ENCODE peak calls at places on chromosomes 3 and 15, in six cellular contexts. Y is GM12878, E is K562, X is HepG2, O is H1, H is GM23338. K is an unnamed sample.

GRCh38 chr3:66507631-66508260 is 6.9 kb upstream of the LRIG1 start:
- DNase-seq in H (no peak), X (no peak), Y (no peak), E (no peak), O (no peak), K (no peak)

GRCh38 chr3:103499132-103499885 is 1064.5 kb downstream of the ZPLD1 start:
- DNase-seq in E (no peak), O (no peak), X (no peak), H (no peak), Y (no peak), K (no peak)

GRCh38 chr15:81229596-81229995 is 32.9 kb downstream of the IL16 start:
- DNase-seq in E (no peak), O (no peak), X (no peak), Y (no peak), H (no peak), K (no peak)

GRCh38 chr3:171116365-171116764 is 89.8 kb upstream of the SLC2A2 start:
- DNase-seq in H (no peak), O (no peak), E (no peak), X (no peak), Y (no peak), K (no peak)

GRCh38 chr3:183697610-183698317 is at the start of gene YEATS2:
- DNase-seq in X (peak), H (peak), Y (no peak), O (peak), E (peak), K (peak)

GRCh38 chr15:99578809-99579208 is 13.0 kb downstream of the MEF2A start:
- DNase-seq in H (peak), E (peak), X (no peak), Y (no peak), O (no peak), K (no peak)

GRCh38 chr3:11618897-11619296 is 24.8 kb downstream of the VGLL4 start:
- DNase-seq in X (peak), H (no peak), O (no peak), Y (no peak), E (no peak), K (no peak)

GRCh38 chr3:77868725-77869124 is 828.8 kb downstream of the ROBO2 start:
- DNase-seq in O (no peak), X (no peak), Y (no peak), H (no peak), E (no peak), K (no peak)

GRCh38 chr3:120503727-120504616 is 53.2 kb upstream of the FSTL1 start:
- DNase-seq in O (peak), Y (no peak), E (no peak), X (no peak), H (peak), K (peak)

GRCh38 chr3:197364410-197365071 is 66.1 kb upstream of the DLG1 start:
- DNase-seq in X (peak), O (no peak), E (no peak), Y (no peak), H (no peak), K (no peak)

GRCh38 chr3:150059729-150060128 is 89.0 kb upstream of the PFN2 start:
- DNase-seq in H (no peak), Y (no peak), X (no peak), O (no peak), E (no peak), K (no peak)

GRCh38 chr3:52865994-52866393 is 31.2 kb upstream of the MUSTN1 start:
- DNase-seq in E (no peak), X (no peak), Y (no peak), O (no peak), H (no peak), K (no peak)

GRCh38 chr15:40943764-40944365 is 9.4 kb upstream of the CHAC1 start:
- DNase-seq in H (no peak), Y (no peak), E (no peak), X (no peak), O (no peak), K (no peak)

GRCh38 chr3:39108309-39108708 is 829 bp downstream of the TTC21A start:
- DNase-seq in O (no peak), Y (peak), H (no peak), X (no peak), E (no peak), K (no peak)

GRCh38 chr3:154792828-154793227 is 287.3 kb upstream of the MME start:
- DNase-seq in O (no peak), H (no peak), X (no peak), Y (no peak), E (no peak), K (no peak)

GRCh38 chr3:183085634-183086390 is 13.5 kb downstream of the MCCC1 start:
- DNase-seq in H (peak), O (peak), Y (no peak), X (no peak), E (peak), K (peak)

GRCh38 chr15:57727031-57727430 is 20.5 kb downstream of the POLR2M start:
- DNase-seq in O (no peak), H (no peak), X (no peak), Y (no peak), E (no peak), K (no peak)

GRCh38 chr15:49096090-49096750 is 50.0 kb upstream of the SECISBP2L start:
- DNase-seq in O (no peak), H (no peak), E (peak), X (peak), Y (no peak), K (no peak)

GRCh38 chr3:185420762-185421161 is 57.8 kb downstream of the MAP3K13 start:
- DNase-seq in X (no peak), Y (peak), O (no peak), E (no peak), H (no peak), K (no peak)

GRCh38 chr3:45055032-45055410 is 28.9 kb downstream of the CLEC3B start:
- DNase-seq in X (no peak), H (no peak), O (no peak), E (no peak), Y (no peak), K (no peak)

GRCh38 chr3:105976211-105976610 is 107.4 kb upstream of the CBLB start:
- DNase-seq in X (no peak), O (no peak), H (no peak), Y (no peak), E (no peak), K (no peak)

GRCh38 chr3:16896820-16897219 is 12.1 kb downstream of the PLCL2 start:
- DNase-seq in E (no peak), X (no peak), Y (no peak), H (no peak), O (no peak), K (no peak)

GRCh38 chr3:115164374-115165221 is 17.5 kb upstream of the ZBTB20 start:
- DNase-seq in H (no peak), O (no peak), E (no peak), Y (no peak), X (no peak), K (no peak)

GRCh38 chr3:119550090-119550910 is 9.1 kb downstream of the CD80 start:
- DNase-seq in Y (no peak), E (no peak), O (no peak), H (no peak), X (no peak), K (no peak)

GRCh38 chr3:183560607-183561006 is 5.1 kb upstream of the KLHL6 start:
- DNase-seq in Y (no peak), X (no peak), O (no peak), H (peak), E (peak), K (no peak)

GRCh38 chr3:188482929-188483328 is 329.0 kb downstream of the LPP start:
- DNase-seq in H (no peak), E (no peak), Y (no peak), X (no peak), O (no peak), K (no peak)
- TF ChIP-seq CREB1 in H (no peak), E (no peak), Y (no peak), X (no peak), O (no peak), K (no peak)

GRCh38 chr3:101303836-101304235 is 16.5 kb downstream of the IMPG2 start:
- DNase-seq in E (no peak), H (no peak), X (no peak), Y (no peak), O (no peak), K (no peak)
- TF ChIP-seq CREB1 in E (no peak), H (no peak), X (no peak), Y (no peak), O (no peak), K (no peak)

GRCh38 chr3:54822206-54822605 is 105.7 kb downstream of the LRTM1 start:
- DNase-seq in E (no peak), Y (no peak), H (no peak), X (no peak), O (no peak), K (no peak)
- TF ChIP-seq CREB1 in E (no peak), Y (no peak), H (no peak), X (no peak), O (no peak), K (no peak)

DNA sequence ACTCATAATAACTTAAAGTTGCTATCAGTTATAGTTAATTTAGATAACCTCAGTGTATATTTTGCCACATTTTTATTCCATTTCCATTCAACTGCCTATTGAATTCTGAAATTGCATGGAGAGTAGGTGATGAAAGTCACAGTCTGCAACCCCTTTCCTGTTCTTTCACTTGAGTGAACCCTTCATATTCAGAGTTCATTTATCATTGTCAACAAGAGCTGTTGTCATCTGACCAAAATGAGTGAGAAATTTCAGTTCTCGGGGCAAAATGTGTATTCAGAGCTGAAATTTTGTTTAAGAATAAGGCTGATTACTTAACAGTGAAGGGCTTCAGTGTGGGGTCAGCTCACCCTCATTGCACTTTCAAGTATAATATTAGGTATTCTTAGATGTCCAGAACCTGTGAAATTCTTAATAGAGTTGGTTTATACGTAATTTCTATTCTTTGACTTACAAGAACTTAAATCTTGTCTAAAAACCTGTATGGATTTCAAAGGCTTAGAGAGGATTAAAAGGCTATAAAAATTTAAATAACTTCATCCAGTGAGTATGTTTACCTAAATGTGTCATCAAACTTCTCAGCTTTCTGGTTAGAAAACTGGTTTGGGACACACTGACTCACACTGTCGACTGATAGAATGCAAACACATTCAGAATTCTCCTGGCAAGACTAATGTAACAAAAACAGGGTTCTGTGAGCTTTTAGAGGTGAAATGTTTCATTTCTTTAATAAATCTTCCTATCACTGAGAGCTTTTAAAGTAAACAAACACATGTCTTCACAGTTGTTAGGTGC is 92.2 kb downstream of the CMSS1 start:
- DNase-seq in Y (no peak), E (no peak), X (peak), H (no peak), O (no peak), K (no peak)
- TF ChIP-seq CREB1 in Y (no peak), E (no peak), X (no peak), H (no peak), O (no peak), K (no peak)

DNA sequence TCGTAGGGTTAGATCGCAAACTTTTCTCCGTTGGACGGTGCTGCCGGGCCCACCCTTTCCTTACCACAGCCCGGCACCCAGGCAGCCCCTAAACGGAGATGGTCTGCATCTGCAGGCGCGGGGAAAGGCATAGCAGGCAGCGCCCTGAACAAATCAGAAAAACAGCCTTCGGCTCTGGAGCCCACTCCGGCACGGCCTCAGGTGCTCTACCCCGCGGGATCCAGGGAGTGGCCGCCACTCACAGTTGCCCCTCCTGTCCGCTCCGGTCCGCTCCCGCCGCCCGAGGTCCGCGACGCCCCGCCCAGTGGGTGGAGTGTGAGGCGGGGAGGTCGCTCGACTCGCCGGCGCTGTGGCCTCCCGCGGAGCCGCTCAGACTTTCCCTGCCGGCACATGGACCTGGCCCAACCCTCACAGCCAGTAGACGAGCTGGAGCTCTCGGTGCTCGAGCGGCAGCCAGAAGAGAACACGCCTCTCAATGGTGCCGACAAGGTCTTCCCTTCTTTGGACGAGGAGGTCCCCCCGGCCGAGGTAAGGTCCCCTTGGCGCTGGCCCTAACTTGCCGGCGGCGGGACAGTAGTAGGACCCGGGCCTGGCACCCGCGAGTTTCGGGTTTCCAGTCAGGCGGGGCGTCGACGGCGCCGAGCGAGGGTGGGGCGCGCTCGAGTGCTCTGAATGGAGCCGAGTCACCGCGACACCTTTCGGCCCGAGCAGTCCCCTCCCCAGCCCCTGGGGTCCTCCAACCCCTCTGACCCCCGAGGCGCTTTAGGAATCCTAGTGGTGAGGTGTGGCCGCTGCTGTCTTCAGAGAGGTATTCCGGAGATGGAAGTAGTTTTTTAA is at the start of gene C3orf52:
- DNase-seq in O (peak), H (peak), X (peak), Y (no peak), E (peak), K (peak)
- TF ChIP-seq CREB1 in O (no peak), H (no peak), X (no peak), Y (no peak), E (no peak), K (no peak)

K was measured in WTC11.